ENCODE peak calls at places on chromosomes 2 and 18, in ten cellular contexts. W is tibial nerve, H is lung, E is ascending aorta, B is neural progenitor cell, G is psoas muscle, M is keratinocyte, Y is GM23248, R is mesendoderm, C is right lobe of liver. S is an unnamed sample.

GRCh38 chr2:118923371-118923770 is 18.6 kb upstream of the MARCO start:
- DNase-seq in Y (no peak), W (no peak), E (no peak), B (no peak), H (no peak), G (no peak), C (no peak), M (no peak), R (peak), S (no peak)

GRCh38 chr2:237254911-237255578 is 158.9 kb downstream of the COL6A3 start:
- DNase-seq in R (no peak), H (no peak), Y (peak), W (no peak), C (no peak), B (no peak), E (no peak), M (no peak), G (no peak), S (peak)

GRCh38 chr2:38274286-38275276 is 102.5 kb downstream of the ATL2 start:
- DNase-seq in G (no peak), H (peak), C (no peak), W (no peak), B (peak), Y (peak), M (no peak), R (peak), E (no peak), S (peak)

GRCh38 chr2:58054264-58054663 is 7.7 kb downstream of the VRK2 start:
- DNase-seq in H (no peak), C (no peak), R (no peak), M (no peak), E (no peak), Y (peak), B (no peak), W (no peak), G (no peak), S (no peak)

GRCh38 chr18:79609021-79609461 is 70.6 kb upstream of the CTDP1 start:
- DNase-seq in R (no peak), M (no peak), Y (no peak), B (no peak), W (no peak), E (no peak), H (no peak), C (peak), G (no peak), S (no peak)

GRCh38 chr2:8418721-8419120 is 263.1 kb upstream of the ID2 start:
- DNase-seq in Y (peak), B (no peak), C (no peak), M (no peak), R (no peak), H (no peak), G (no peak), E (no peak), W (no peak), S (peak)

GRCh38 chr18:7414459-7414858 is 152.7 kb upstream of the PTPRM start:
- DNase-seq in H (no peak), R (no peak), M (peak), Y (peak), G (peak), W (no peak), B (no peak), C (no peak), E (no peak), S (peak)

GRCh38 chr2:128139624-128140023 is 48.6 kb downstream of the UGGT1 start:
- DNase-seq in H (no peak), W (no peak), R (no peak), E (no peak), Y (no peak), G (no peak), M (no peak), B (no peak), C (no peak), S (no peak)

GRCh38 chr18:72727038-72727690 is 140.6 kb downstream of the NETO1 start:
- DNase-seq in R (no peak), G (no peak), W (no peak), Y (no peak), B (no peak), E (no peak), H (no peak), C (no peak), M (no peak), S (no peak)

GRCh38 chr2:173793649-173794565 is 171.3 kb downstream of the SP3 start:
- DNase-seq in R (peak), B (peak), E (no peak), H (no peak), G (no peak), Y (no peak), C (no peak), W (no peak), M (no peak), S (no peak)

GRCh38 chr2:115118306-115118705 is 675.9 kb downstream of the DPP10 start:
- DNase-seq in R (no peak), Y (no peak), E (no peak), C (no peak), W (no peak), G (no peak), M (no peak), H (no peak), B (no peak), S (no peak)

GRCh38 chr2:223868005-223868404 is 30.6 kb upstream of the AP1S3 start:
- DNase-seq in E (no peak), W (no peak), B (no peak), R (no peak), M (no peak), H (no peak), Y (no peak), C (no peak), G (no peak), S (no peak)

DNA sequence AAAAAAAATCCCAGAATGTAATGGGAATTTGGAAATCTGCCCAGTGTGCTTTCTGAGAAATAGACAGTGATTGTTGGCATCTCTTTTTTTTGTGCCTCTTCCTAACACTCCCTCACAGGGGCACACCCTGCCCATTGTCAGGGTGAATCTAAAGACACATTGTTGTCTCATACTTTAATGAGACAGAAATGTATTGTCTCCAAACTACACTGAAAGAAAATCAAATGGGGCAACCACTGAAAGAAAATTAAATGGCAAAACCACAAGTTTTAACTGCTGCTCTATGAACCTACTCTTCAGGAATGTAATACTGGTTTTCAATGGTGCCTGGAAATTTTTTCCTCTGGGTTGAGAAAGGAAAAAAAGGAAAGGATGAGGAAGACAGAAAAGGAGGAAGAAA is 43.2 kb upstream of the GLS start:
- DNase-seq in M (peak), W (no peak), G (no peak), B (no peak), E (no peak), H (no peak), C (no peak), Y (peak), R (no peak), S (no peak)
- H3K4me3 ChIP-seq in M (no peak), W (no peak), G (no peak), B (no peak), E (no peak), H (no peak), C (no peak), Y (peak), R (no peak), S (no peak)

GRCh38 chr2:191109888-191110287 is 40.9 kb downstream of the STAT4 start:
- DNase-seq in W (no peak), H (no peak), M (no peak), G (no peak), Y (no peak), B (no peak), E (no peak), C (no peak), R (no peak), S (peak)
- H3K27ac ChIP-seq in W (no peak), H (no peak), M (no peak), G (no peak), Y (no peak), B (no peak), E (no peak), C (no peak), R (no peak), S (no peak)

GRCh38 chr2:201622306-201622705 is 21.0 kb downstream of the TMEM237 start:
- DNase-seq in Y (no peak), C (no peak), R (no peak), B (no peak), H (no peak), W (no peak), E (no peak), M (no peak), G (no peak), S (no peak)

GRCh38 chr2:201621293-201621999 is 21.9 kb downstream of the TMEM237 start:
- DNase-seq in E (no peak), C (no peak), W (no peak), G (no peak), M (no peak), Y (no peak), H (no peak), B (no peak), R (no peak), S (peak)

GRCh38 chr2:201618744-201619654 is 24.3 kb downstream of the TMEM237 start:
- DNase-seq in C (peak), R (no peak), M (no peak), Y (peak), E (no peak), G (peak), B (no peak), H (peak), W (peak), S (peak)
- H3K4me3 ChIP-seq in C (no peak), R (no peak), M (no peak), Y (peak), E (peak), G (peak), B (no peak), H (no peak), W (peak), S (peak)

GRCh38 chr2:202118168-202118567 is 45.1 kb downstream of the KIAA2012 start:
- DNase-seq in B (no peak), M (no peak), H (no peak), G (no peak), R (no peak), W (no peak), C (no peak), E (no peak), Y (no peak), S (no peak)

GRCh38 chr2:202122975-202123765 is 50.1 kb downstream of the KIAA2012 start:
- DNase-seq in C (no peak), R (no peak), B (peak), E (no peak), W (no peak), G (no peak), H (no peak), Y (peak), M (no peak), S (no peak)

GRCh38 chr2:202121532-202122166 is 48.6 kb downstream of the KIAA2012 start:
- DNase-seq in E (no peak), M (no peak), C (no peak), W (no peak), H (peak), G (no peak), Y (no peak), B (no peak), R (no peak), S (no peak)

GRCh38 chr2:202120827-202121226 is 47.8 kb downstream of the KIAA2012 start:
- DNase-seq in M (no peak), G (no peak), W (no peak), Y (no peak), R (no peak), E (no peak), B (no peak), H (no peak), C (no peak), S (no peak)

DNA sequence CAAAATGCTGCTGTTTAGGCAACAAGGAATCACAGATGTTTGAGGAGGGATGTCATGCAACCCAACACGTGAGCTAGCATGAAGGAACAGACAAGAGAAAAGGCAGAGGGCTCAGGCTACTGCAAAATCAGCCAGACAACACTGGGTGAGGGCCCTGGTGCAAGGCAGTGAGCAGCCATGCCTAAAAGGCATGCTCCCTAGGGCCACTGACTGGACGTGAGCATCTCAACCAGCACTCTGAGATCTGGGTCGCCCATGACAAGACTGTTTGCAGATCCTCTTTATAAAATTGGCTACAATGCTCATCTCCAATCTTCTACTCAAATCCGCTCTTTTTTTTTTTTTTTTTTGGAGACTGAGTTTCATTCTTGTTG is 49.1 kb downstream of the KIAA2012 start:
- DNase-seq in R (no peak), H (no peak), Y (no peak), M (no peak), E (no peak), W (no peak), C (no peak), B (no peak), G (no peak), S (no peak)
- H3K27ac ChIP-seq in R (no peak), H (no peak), Y (no peak), M (no peak), E (no peak), W (no peak), C (no peak), B (no peak), G (no peak), S (no peak)

S was measured in brain microvascular endothelial cell.